ENCODE peak calls at places on chromosomes 13 and 19, in four cellular contexts. One of them, this sample, is unnamed.

GRCh38 chr19:29380581-29380980 is 145.2 kb upstream of the VSTM2B start:
- DNase-seq in ACHN: no peak
- DNase-seq in WTC11: no peak
- DNase-seq in HTR-8/SVneo: no peak
- DNase-seq in this sample: no peak

GRCh38 chr13:97275265-97275664 is 53.1 kb downstream of the MBNL2 start:
- DNase-seq in ACHN: peak; percentile 68
- DNase-seq in HTR-8/SVneo: no peak
- DNase-seq in WTC11: no peak
- DNase-seq in this sample: no peak

GRCh38 chr13:97975280-97975850 is 21.9 kb downstream of the IPO5 start:
- DNase-seq in WTC11: no peak
- DNase-seq in HTR-8/SVneo: no peak
- DNase-seq in ACHN: no peak
- DNase-seq in this sample: no peak

GRCh38 chr13:79075703-79076102 is 330.4 kb downstream of the RBM26 start:
- DNase-seq in ACHN: no peak
- DNase-seq in WTC11: no peak
- DNase-seq in HTR-8/SVneo: no peak
- DNase-seq in this sample: no peak

GRCh38 chr13:40608308-40608707 is 58.1 kb downstream of the FOXO1 start:
- DNase-seq in HTR-8/SVneo: no peak
- DNase-seq in WTC11: no peak
- DNase-seq in ACHN: no peak
- DNase-seq in this sample: no peak

GRCh38 chr19:30070198-30070969 is 128.3 kb downstream of the URI1 start:
- DNase-seq in ACHN: no peak
- DNase-seq in WTC11: no peak
- DNase-seq in HTR-8/SVneo: no peak
- DNase-seq in this sample: no peak

GRCh38 chr13:48334534-48335127 is 31.1 kb downstream of the RB1 start:
- DNase-seq in WTC11: no peak
- DNase-seq in ACHN: peak; percentile 48
- DNase-seq in HTR-8/SVneo: no peak
- DNase-seq in this sample: peak; percentile 45

GRCh38 chr13:105207586-105208293 is 1327.7 kb downstream of the EFNB2 start:
- DNase-seq in ACHN: no peak
- DNase-seq in HTR-8/SVneo: no peak
- DNase-seq in WTC11: no peak
- DNase-seq in this sample: no peak

GRCh38 chr13:96650301-96650886 is 343.9 kb downstream of the OXGR1 start:
- DNase-seq in HTR-8/SVneo: no peak
- DNase-seq in ACHN: peak; percentile 78
- DNase-seq in WTC11: no peak
- DNase-seq in this sample: no peak

GRCh38 chr19:1447944-1448343 is 2.0 kb upstream of the APC2 start:
- DNase-seq in HTR-8/SVneo: no peak
- DNase-seq in ACHN: no peak
- DNase-seq in WTC11: no peak
- DNase-seq in this sample: no peak

GRCh38 chr13:26872444-26873173 is 112.0 kb upstream of the GPR12 start:
- DNase-seq in HTR-8/SVneo: peak; percentile 12
- DNase-seq in ACHN: peak; percentile 30
- DNase-seq in WTC11: peak; percentile 88
- DNase-seq in this sample: peak; percentile 21

GRCh38 chr13:66345988-66346387 is 884.1 kb downstream of the PCDH9 start:
- DNase-seq in ACHN: no peak
- DNase-seq in WTC11: no peak
- DNase-seq in HTR-8/SVneo: no peak
- DNase-seq in this sample: no peak

GRCh38 chr19:56066152-56067023 is 54.7 kb downstream of the ZNF787 start:
- DNase-seq in ACHN: peak; percentile 32
- DNase-seq in HTR-8/SVneo: peak; percentile 83
- DNase-seq in WTC11: peak; percentile 86
- DNase-seq in this sample: peak; percentile 32

GRCh38 chr13:33426131-33426530 is 140.6 kb upstream of the STARD13 start:
- DNase-seq in HTR-8/SVneo: no peak
- DNase-seq in WTC11: no peak
- DNase-seq in ACHN: no peak
- DNase-seq in this sample: no peak

GRCh38 chr13:91398413-91399188 is at the start of gene GPC5:
- DNase-seq in ACHN: peak; percentile 56
- DNase-seq in HTR-8/SVneo: peak; percentile 44
- DNase-seq in WTC11: peak; percentile 83
- DNase-seq in this sample: peak; percentile 79

GRCh38 chr19:19064098-19064722 is 416 bp downstream of the SLC25A42 start:
- DNase-seq in HTR-8/SVneo: peak; percentile 67
- DNase-seq in WTC11: no peak
- DNase-seq in ACHN: no peak
- DNase-seq in this sample: no peak

GRCh38 chr19:52778811-52779210 is 7.8 kb downstream of the ZNF600 start:
- DNase-seq in WTC11: no peak
- DNase-seq in ACHN: no peak
- DNase-seq in HTR-8/SVneo: no peak
- DNase-seq in this sample: no peak

GRCh38 chr19:19276386-19276785 is 3.3 kb upstream of the TM6SF2 start:
- DNase-seq in HTR-8/SVneo: no peak
- DNase-seq in ACHN: no peak
- DNase-seq in WTC11: no peak
- DNase-seq in this sample: no peak

GRCh38 chr19:33248954-33249613 is 23.4 kb upstream of the SLC7A10 start:
- DNase-seq in HTR-8/SVneo: no peak
- DNase-seq in ACHN: no peak
- DNase-seq in WTC11: no peak
- DNase-seq in this sample: no peak

GRCh38 chr13:99926014-99926731 is 45.4 kb downstream of the ZIC5 start:
- DNase-seq in HTR-8/SVneo: no peak
- DNase-seq in ACHN: peak; percentile 15
- DNase-seq in WTC11: no peak
- DNase-seq in this sample: peak; percentile 2